ENCODE peak calls at places on chromosomes 6 and 20, in nine cellular contexts. C is stomach; E is activated T-helper 1 cell treated with anti-CD3 and anti-CD28 coated beads, Interleukin-2, amount 50 U/mL, for 16 hours; G is AG04449; H is neuronal stem cell; O is stimulated activated CD4-positive, alpha-beta T cell treated with anti-CD3 and anti-CD28 coated beads, Interleukin-4, amount 100 ng/mL, for 1 hour; S is kidney; M is activated CD8-positive, alpha-beta T cell treated with anti-CD3 and anti-CD28 coated beads, Interleukin-2, amount 10 ng/mL, durations not matched to agents 7 days and 5 days; T is left cardiac atrium. X is an unnamed sample.

GRCh38 chr20:64045346-64046011 is 4.0 kb downstream of the SOX18 start:
- DNase-seq in S (no peak), O (no peak), H (no peak), T (peak; percentile 67), E (no peak), C (no peak), M (no peak), G (no peak), X (no peak)

GRCh38 chr6:1940381-1940780 is 305.0 kb downstream of the GMDS start:
- DNase-seq in G (no peak), H (no peak), T (no peak), E (no peak), O (no peak), M (no peak), C (no peak), S (no peak), X (no peak)

GRCh38 chr20:41664584-41664983 is 46.4 kb upstream of the CHD6 start:
- DNase-seq in S (no peak), T (no peak), E (no peak), C (no peak), M (no peak), H (no peak), G (no peak), O (no peak), X (no peak)

GRCh38 chr20:6575912-6576391 is 191.5 kb upstream of the BMP2 start:
- DNase-seq in M (no peak), H (no peak), S (no peak), O (no peak), C (no peak), E (no peak), T (no peak), G (no peak), X (no peak)

GRCh38 chr6:83310046-83310445 is 116.9 kb downstream of the RWDD2A start:
- DNase-seq in T (no peak), M (no peak), O (no peak), S (no peak), E (no peak), G (no peak), C (no peak), H (no peak), X (no peak)

GRCh38 chr6:6659600-6660327 is 71.2 kb downstream of the LY86 start:
- DNase-seq in T (no peak), O (no peak), H (no peak), S (no peak), C (no peak), G (no peak), E (no peak), M (no peak), X (no peak)

GRCh38 chr6:134787261-134787871 is 162.5 kb downstream of the ALDH8A1 start:
- DNase-seq in O (no peak), M (no peak), T (no peak), E (no peak), C (no peak), S (no peak), H (no peak), G (no peak), X (no peak)

GRCh38 chr20:35994994-35995453 is 26.6 kb downstream of the CNBD2 start:
- DNase-seq in T (peak; percentile 87), G (no peak), E (peak; percentile 64), M (peak; percentile 85), O (peak; percentile 84), C (peak; percentile 90), S (peak; percentile 92), H (peak; percentile 77), X (peak; percentile 66)

GRCh38 chr20:38881806-38882440 is 44.3 kb upstream of the FAM83D start:
- DNase-seq in S (no peak), M (no peak), O (no peak), G (no peak), H (no peak), C (no peak), T (no peak), E (no peak), X (no peak)

GRCh38 chr6:167907837-167908681 is 81.3 kb downstream of the AFDN start:
- DNase-seq in M (no peak), C (no peak), O (no peak), S (no peak), H (no peak), E (no peak), G (no peak), T (no peak), X (no peak)

GRCh38 chr20:61285691-61286090 is 33.6 kb downstream of the CDH4 start:
- DNase-seq in O (no peak), C (no peak), T (no peak), S (no peak), M (no peak), E (no peak), H (no peak), G (no peak), X (no peak)

GRCh38 chr6:151610336-151610735 is 116.5 kb downstream of the CCDC170 start:
- DNase-seq in G (no peak), H (no peak), M (no peak), E (no peak), C (no peak), T (no peak), S (no peak), O (no peak), X (no peak)

GRCh38 chr6:81752084-81752968 is at the start of gene TENT5A:
- DNase-seq in G (peak; percentile 59), T (peak; percentile 93), O (peak; percentile 83), H (peak; percentile 76), M (peak; percentile 90), S (peak; percentile 97), E (peak; percentile 70), C (peak; percentile 94), X (peak; percentile 79)